ENCODE peak calls at places on chromosomes 16 and 17, in eight cellular contexts. One of them, this sample, is unnamed.

GRCh38 chr16:4401094-4401501 is 15.3 kb downstream of the CORO7 start:
- DNase-seq in ovary: peak; percentile 16
- DNase-seq in B cell: no peak
- DNase-seq in CD8-positive, alpha-beta T cell: no peak
- DNase-seq in fibroblast of the aortic adventitia: no peak
- DNase-seq in retinal pigment epithelial cell: no peak
- DNase-seq in RWPE1: no peak
- DNase-seq in HCT116: no peak
- DNase-seq in this sample: no peak

GRCh38 chr17:28918295-28918694 is 15.4 kb upstream of the DHRS13 start:
- DNase-seq in ovary: no peak
- DNase-seq in CD8-positive, alpha-beta T cell: no peak
- DNase-seq in retinal pigment epithelial cell: no peak
- DNase-seq in B cell: no peak
- DNase-seq in HCT116: no peak
- DNase-seq in fibroblast of the aortic adventitia: no peak
- DNase-seq in RWPE1: no peak
- DNase-seq in this sample: no peak

GRCh38 chr17:17899486-17899885 is 62.7 kb upstream of the SREBF1 start:
- DNase-seq in CD8-positive, alpha-beta T cell: no peak
- DNase-seq in B cell: no peak
- DNase-seq in fibroblast of the aortic adventitia: no peak
- DNase-seq in RWPE1: no peak
- DNase-seq in ovary: no peak
- DNase-seq in HCT116: no peak
- DNase-seq in retinal pigment epithelial cell: no peak
- DNase-seq in this sample: no peak

GRCh38 chr17:4899341-4900230 is at the start of gene C17orf107:
- DNase-seq in RWPE1: peak; percentile 25
- DNase-seq in HCT116: no peak
- DNase-seq in B cell: peak; percentile 98
- DNase-seq in CD8-positive, alpha-beta T cell: peak; percentile 99
- DNase-seq in fibroblast of the aortic adventitia: peak; percentile 68
- DNase-seq in ovary: peak; percentile 93
- DNase-seq in retinal pigment epithelial cell: no peak
- DNase-seq in this sample: no peak

GRCh38 chr16:79923431-79923830 is 322.9 kb upstream of the MAF start:
- DNase-seq in retinal pigment epithelial cell: no peak
- DNase-seq in ovary: no peak
- DNase-seq in HCT116: no peak
- DNase-seq in B cell: no peak
- DNase-seq in fibroblast of the aortic adventitia: no peak
- DNase-seq in RWPE1: no peak
- DNase-seq in CD8-positive, alpha-beta T cell: no peak
- DNase-seq in this sample: no peak

GRCh38 chr17:2796164-2797140 is at the start of gene RAP1GAP2:
- DNase-seq in fibroblast of the aortic adventitia: no peak
- DNase-seq in CD8-positive, alpha-beta T cell: peak; percentile 80
- DNase-seq in retinal pigment epithelial cell: no peak
- DNase-seq in HCT116: no peak
- DNase-seq in B cell: peak; percentile 69
- DNase-seq in RWPE1: no peak
- DNase-seq in ovary: no peak
- DNase-seq in this sample: no peak

GRCh38 chr16:85579199-85579598 is 33.9 kb upstream of the GSE1 start:
- DNase-seq in fibroblast of the aortic adventitia: no peak
- DNase-seq in RWPE1: no peak
- DNase-seq in CD8-positive, alpha-beta T cell: no peak
- DNase-seq in ovary: no peak
- DNase-seq in B cell: no peak
- DNase-seq in retinal pigment epithelial cell: no peak
- DNase-seq in HCT116: no peak
- DNase-seq in this sample: no peak

GRCh38 chr17:65660947-65661346 is 99.5 kb upstream of the AXIN2 start:
- DNase-seq in HCT116: no peak
- DNase-seq in fibroblast of the aortic adventitia: peak; percentile 64
- DNase-seq in CD8-positive, alpha-beta T cell: no peak
- DNase-seq in B cell: no peak
- DNase-seq in ovary: no peak
- DNase-seq in retinal pigment epithelial cell: no peak
- DNase-seq in RWPE1: no peak
- DNase-seq in this sample: no peak

GRCh38 chr16:48113471-48113870 is 42.3 kb downstream of the ABCC12 start:
- DNase-seq in HCT116: no peak
- DNase-seq in CD8-positive, alpha-beta T cell: no peak
- DNase-seq in retinal pigment epithelial cell: no peak
- DNase-seq in ovary: no peak
- DNase-seq in RWPE1: no peak
- DNase-seq in fibroblast of the aortic adventitia: no peak
- DNase-seq in B cell: no peak
- DNase-seq in this sample: no peak

GRCh38 chr16:54940279-54940604 is 9.6 kb downstream of the IRX5 start:
- DNase-seq in retinal pigment epithelial cell: no peak
- DNase-seq in HCT116: no peak
- DNase-seq in ovary: no peak
- DNase-seq in fibroblast of the aortic adventitia: no peak
- DNase-seq in RWPE1: no peak
- DNase-seq in B cell: no peak
- DNase-seq in CD8-positive, alpha-beta T cell: no peak
- DNase-seq in this sample: no peak

GRCh38 chr16:89023151-89023551 is 46.1 kb upstream of the CBFA2T3 start:
- DNase-seq in fibroblast of the aortic adventitia: no peak
- DNase-seq in ovary: no peak
- DNase-seq in RWPE1: no peak
- DNase-seq in CD8-positive, alpha-beta T cell: no peak
- DNase-seq in HCT116: no peak
- DNase-seq in B cell: no peak
- DNase-seq in retinal pigment epithelial cell: no peak
- DNase-seq in this sample: no peak

GRCh38 chr17:58756246-58757161 is 850 bp downstream of the PPM1E start:
- DNase-seq in fibroblast of the aortic adventitia: peak; percentile 8
- DNase-seq in CD8-positive, alpha-beta T cell: no peak
- DNase-seq in ovary: no peak
- DNase-seq in RWPE1: no peak
- DNase-seq in retinal pigment epithelial cell: no peak
- DNase-seq in HCT116: no peak
- DNase-seq in B cell: peak; percentile 47
- DNase-seq in this sample: no peak

GRCh38 chr17:9886141-9886930 is 18.7 kb downstream of the RCVRN start:
- DNase-seq in ovary: no peak
- DNase-seq in fibroblast of the aortic adventitia: no peak
- DNase-seq in RWPE1: no peak
- DNase-seq in HCT116: no peak
- DNase-seq in CD8-positive, alpha-beta T cell: no peak
- DNase-seq in retinal pigment epithelial cell: no peak
- DNase-seq in B cell: no peak
- DNase-seq in this sample: no peak

GRCh38 chr16:86353185-86353584 is 157.1 kb upstream of the FOXF1 start:
- DNase-seq in B cell: no peak
- DNase-seq in retinal pigment epithelial cell: no peak
- DNase-seq in CD8-positive, alpha-beta T cell: no peak
- DNase-seq in RWPE1: peak; percentile 23
- DNase-seq in ovary: no peak
- DNase-seq in fibroblast of the aortic adventitia: no peak
- DNase-seq in HCT116: no peak
- DNase-seq in this sample: no peak

GRCh38 chr17:29112780-29113295 is 67.4 kb downstream of the MYO18A start:
- DNase-seq in fibroblast of the aortic adventitia: peak; percentile 80
- DNase-seq in CD8-positive, alpha-beta T cell: no peak
- DNase-seq in retinal pigment epithelial cell: no peak
- DNase-seq in B cell: no peak
- DNase-seq in RWPE1: no peak
- DNase-seq in ovary: no peak
- DNase-seq in HCT116: no peak
- DNase-seq in this sample: no peak

GRCh38 chr17:83067071-83067717 is 12.2 kb upstream of the METRNL start:
- DNase-seq in retinal pigment epithelial cell: no peak
- DNase-seq in RWPE1: no peak
- DNase-seq in B cell: no peak
- DNase-seq in fibroblast of the aortic adventitia: no peak
- DNase-seq in CD8-positive, alpha-beta T cell: peak; percentile 11
- DNase-seq in ovary: peak; percentile 13
- DNase-seq in HCT116: no peak
- DNase-seq in this sample: no peak

GRCh38 chr17:75695830-75696271 is 25.4 kb upstream of the ITGB4 start:
- DNase-seq in ovary: no peak
- DNase-seq in fibroblast of the aortic adventitia: no peak
- DNase-seq in CD8-positive, alpha-beta T cell: no peak
- DNase-seq in B cell: no peak
- DNase-seq in RWPE1: no peak
- DNase-seq in HCT116: no peak
- DNase-seq in retinal pigment epithelial cell: no peak
- DNase-seq in this sample: no peak

DNA sequence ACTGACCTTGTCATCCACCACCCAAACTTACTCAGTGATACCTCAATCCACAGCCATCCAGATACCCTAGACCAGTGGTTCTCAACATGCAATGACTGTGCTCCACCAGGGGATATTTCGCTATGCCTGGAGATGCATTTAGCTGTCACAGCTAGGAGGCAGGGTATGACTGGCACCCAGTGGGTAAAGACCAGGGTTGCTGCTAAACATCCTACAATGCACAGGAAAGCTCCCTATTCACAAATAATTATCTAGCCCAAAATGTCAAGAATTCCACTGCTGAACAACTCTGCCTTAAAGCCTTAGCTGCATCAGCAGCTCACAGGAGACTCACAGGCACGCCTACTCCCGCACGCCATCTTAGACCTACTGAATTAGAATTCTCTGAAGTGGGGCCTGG is 212.6 kb downstream of the GRIN2A start:
- DNase-seq in RWPE1: no peak
- DNase-seq in retinal pigment epithelial cell: no peak
- DNase-seq in ovary: no peak
- DNase-seq in B cell: no peak
- DNase-seq in fibroblast of the aortic adventitia: no peak
- DNase-seq in HCT116: no peak
- DNase-seq in CD8-positive, alpha-beta T cell: no peak
- DNase-seq in this sample: no peak
- TF ChIP-seq CTCF in RWPE1: no peak
- TF ChIP-seq CTCF in retinal pigment epithelial cell: no peak
- TF ChIP-seq CTCF in ovary: no peak
- TF ChIP-seq CTCF in B cell: no peak
- TF ChIP-seq CTCF in fibroblast of the aortic adventitia: no peak
- TF ChIP-seq CTCF in HCT116: peak; percentile 14
- TF ChIP-seq CTCF in CD8-positive, alpha-beta T cell: no peak
- TF ChIP-seq CTCF in this sample: no peak

GRCh38 chr17:80428363-80428762 is 13.4 kb downstream of the ENDOV start:
- DNase-seq in fibroblast of the aortic adventitia: no peak
- DNase-seq in B cell: no peak
- DNase-seq in HCT116: no peak
- DNase-seq in CD8-positive, alpha-beta T cell: no peak
- DNase-seq in retinal pigment epithelial cell: no peak
- DNase-seq in ovary: no peak
- DNase-seq in RWPE1: no peak
- DNase-seq in this sample: no peak

GRCh38 chr17:80424878-80425765 is 10.2 kb downstream of the ENDOV start:
- DNase-seq in HCT116: no peak
- DNase-seq in retinal pigment epithelial cell: no peak
- DNase-seq in CD8-positive, alpha-beta T cell: no peak
- DNase-seq in RWPE1: no peak
- DNase-seq in ovary: peak; percentile 15
- DNase-seq in B cell: peak; percentile 37
- DNase-seq in fibroblast of the aortic adventitia: no peak
- DNase-seq in this sample: no peak

GRCh38 chr17:80427366-80428282 is 12.7 kb downstream of the ENDOV start:
- DNase-seq in CD8-positive, alpha-beta T cell: no peak
- DNase-seq in HCT116: no peak
- DNase-seq in retinal pigment epithelial cell: no peak
- DNase-seq in B cell: no peak
- DNase-seq in ovary: peak; percentile 16
- DNase-seq in RWPE1: no peak
- DNase-seq in fibroblast of the aortic adventitia: no peak
- DNase-seq in this sample: no peak

GRCh38 chr17:80425835-80426426 is 11.0 kb downstream of the ENDOV start:
- DNase-seq in B cell: no peak
- DNase-seq in ovary: peak; percentile 16
- DNase-seq in retinal pigment epithelial cell: no peak
- DNase-seq in fibroblast of the aortic adventitia: no peak
- DNase-seq in RWPE1: no peak
- DNase-seq in HCT116: no peak
- DNase-seq in CD8-positive, alpha-beta T cell: no peak
- DNase-seq in this sample: no peak

GRCh38 chr17:80426671-80427326 is 11.8 kb downstream of the ENDOV start:
- DNase-seq in retinal pigment epithelial cell: no peak
- DNase-seq in HCT116: peak; percentile 29
- DNase-seq in CD8-positive, alpha-beta T cell: peak; percentile 85
- DNase-seq in B cell: peak; percentile 93
- DNase-seq in ovary: peak; percentile 68
- DNase-seq in fibroblast of the aortic adventitia: peak; percentile 58
- DNase-seq in RWPE1: peak; percentile 87
- DNase-seq in this sample: no peak
- TF ChIP-seq CTCF in retinal pigment epithelial cell: peak; percentile 90
- TF ChIP-seq CTCF in HCT116: peak; percentile 99
- TF ChIP-seq CTCF in CD8-positive, alpha-beta T cell: peak; percentile 85
- TF ChIP-seq CTCF in B cell: peak; percentile 95
- TF ChIP-seq CTCF in ovary: peak; percentile 97
- TF ChIP-seq CTCF in fibroblast of the aortic adventitia: peak; percentile 94
- TF ChIP-seq CTCF in RWPE1: peak; percentile 98
- TF ChIP-seq CTCF in this sample: peak; percentile 96

GRCh38 chr16:1543085-1543896 is 9.8 kb downstream of the TMEM204 start:
- DNase-seq in fibroblast of the aortic adventitia: peak; percentile 95
- DNase-seq in retinal pigment epithelial cell: peak; percentile 3
- DNase-seq in HCT116: peak; percentile 31
- DNase-seq in ovary: peak; percentile 37
- DNase-seq in B cell: peak; percentile 58
- DNase-seq in RWPE1: peak; percentile 82
- DNase-seq in CD8-positive, alpha-beta T cell: peak; percentile 48
- DNase-seq in this sample: no peak
- TF ChIP-seq CTCF in fibroblast of the aortic adventitia: peak; percentile 24
- TF ChIP-seq CTCF in retinal pigment epithelial cell: no peak
- TF ChIP-seq CTCF in HCT116: no peak
- TF ChIP-seq CTCF in ovary: no peak
- TF ChIP-seq CTCF in B cell: no peak
- TF ChIP-seq CTCF in RWPE1: no peak
- TF ChIP-seq CTCF in CD8-positive, alpha-beta T cell: no peak
- TF ChIP-seq CTCF in this sample: no peak

GRCh38 chr16:69428652-69429051 is 4.2 kb downstream of the CYB5B start:
- DNase-seq in HCT116: no peak
- DNase-seq in fibroblast of the aortic adventitia: no peak
- DNase-seq in CD8-positive, alpha-beta T cell: no peak
- DNase-seq in retinal pigment epithelial cell: no peak
- DNase-seq in B cell: no peak
- DNase-seq in ovary: no peak
- DNase-seq in RWPE1: no peak
- DNase-seq in this sample: no peak

GRCh38 chr16:69424935-69425784 is 741 bp downstream of the CYB5B start:
- DNase-seq in retinal pigment epithelial cell: no peak
- DNase-seq in RWPE1: no peak
- DNase-seq in fibroblast of the aortic adventitia: peak; percentile 22
- DNase-seq in CD8-positive, alpha-beta T cell: no peak
- DNase-seq in ovary: no peak
- DNase-seq in B cell: no peak
- DNase-seq in HCT116: no peak
- DNase-seq in this sample: no peak

GRCh38 chr16:69423189-69423588 is 1.2 kb upstream of the CYB5B start:
- DNase-seq in retinal pigment epithelial cell: no peak
- DNase-seq in ovary: no peak
- DNase-seq in CD8-positive, alpha-beta T cell: no peak
- DNase-seq in B cell: no peak
- DNase-seq in RWPE1: no peak
- DNase-seq in HCT116: no peak
- DNase-seq in fibroblast of the aortic adventitia: no peak
- DNase-seq in this sample: no peak

GRCh38 chr16:69419956-69420355 is 4.5 kb upstream of the CYB5B start:
- DNase-seq in RWPE1: no peak
- DNase-seq in HCT116: no peak
- DNase-seq in fibroblast of the aortic adventitia: no peak
- DNase-seq in retinal pigment epithelial cell: no peak
- DNase-seq in B cell: no peak
- DNase-seq in CD8-positive, alpha-beta T cell: no peak
- DNase-seq in ovary: no peak
- DNase-seq in this sample: no peak

GRCh38 chr16:69424053-69424934 is at the start of gene CYB5B:
- DNase-seq in fibroblast of the aortic adventitia: peak; percentile 98
- DNase-seq in B cell: peak; percentile 94
- DNase-seq in CD8-positive, alpha-beta T cell: peak; percentile 98
- DNase-seq in RWPE1: peak; percentile 98
- DNase-seq in retinal pigment epithelial cell: peak; percentile 98
- DNase-seq in ovary: peak; percentile 93
- DNase-seq in HCT116: peak; percentile 100
- DNase-seq in this sample: peak; percentile 91
- TF ChIP-seq CTCF in fibroblast of the aortic adventitia: no peak
- TF ChIP-seq CTCF in B cell: no peak
- TF ChIP-seq CTCF in CD8-positive, alpha-beta T cell: no peak
- TF ChIP-seq CTCF in RWPE1: no peak
- TF ChIP-seq CTCF in retinal pigment epithelial cell: no peak
- TF ChIP-seq CTCF in ovary: peak; percentile 25
- TF ChIP-seq CTCF in HCT116: no peak
- TF ChIP-seq CTCF in this sample: no peak